ENCODE peak calls at places on chromosomes 2 and 18, in ten cellular contexts. R is breast epithelium, K is astrocyte of the spinal cord, M is fibroblast of lung, L is thyroid gland, E is GM12878, S is NB4, A is HCT116, V is H1, C is sigmoid colon. T is an unnamed sample.

GRCh38 chr2:226835420-226835795 is 446 bp upstream of the RHBDD1 start:
- DNase-seq in R (peak), K (no peak), M (no peak), L (no peak), E (no peak), S (no peak), A (no peak), V (peak), C (peak), T (peak)

GRCh38 chr2:85191157-85191556 is 58.0 kb downstream of the TCF7L1 start:
- DNase-seq in R (no peak), K (no peak), M (no peak), L (no peak), E (no peak), S (no peak), A (no peak), V (no peak), C (no peak), T (no peak)

GRCh38 chr2:143581989-143582719 is 452.9 kb downstream of the ARHGAP15 start:
- DNase-seq in R (no peak), K (no peak), M (peak), L (no peak), E (no peak), S (no peak), A (no peak), V (no peak), C (no peak), T (no peak)

GRCh38 chr2:152380261-152381055 is 45.5 kb downstream of the FMNL2 start:
- DNase-seq in R (no peak), K (no peak), M (no peak), L (no peak), E (no peak), S (no peak), A (no peak), V (no peak), C (no peak), T (no peak)

GRCh38 chr2:20444113-20444992 is 2.5 kb upstream of the RHOB start:
- DNase-seq in R (no peak), K (peak), M (peak), L (peak), E (no peak), S (no peak), A (no peak), V (no peak), C (peak), T (no peak)

GRCh38 chr18:48928787-48929186 is 22.0 kb downstream of the SMAD7 start:
- DNase-seq in R (no peak), K (peak), M (peak), L (peak), E (peak), S (peak), A (no peak), V (no peak), C (no peak), T (no peak)

GRCh38 chr18:33923980-33924379 is 300.7 kb downstream of the NOL4 start:
- DNase-seq in R (no peak), K (no peak), M (no peak), L (no peak), E (no peak), S (no peak), A (no peak), V (no peak), C (no peak), T (no peak)

GRCh38 chr2:134198006-134198634 is 55.8 kb upstream of the MGAT5 start:
- DNase-seq in R (no peak), K (no peak), M (no peak), L (no peak), E (no peak), S (no peak), A (no peak), V (no peak), C (no peak), T (no peak)

GRCh38 chr2:105437708-105438103 is 38.9 kb upstream of the FHL2 start:
- DNase-seq in R (no peak), K (peak), M (peak), L (no peak), E (no peak), S (no peak), A (no peak), V (no peak), C (no peak), T (no peak)

GRCh38 chr2:190718652-190719526 is 70.0 kb downstream of the NAB1 start:
- DNase-seq in R (peak), K (peak), M (no peak), L (peak), E (peak), S (peak), A (peak), V (no peak), C (no peak), T (peak)

GRCh38 chr18:77103181-77103875 is 29.3 kb downstream of the MBP start:
- DNase-seq in R (no peak), K (no peak), M (peak), L (no peak), E (no peak), S (no peak), A (no peak), V (no peak), C (no peak), T (no peak)

GRCh38 chr2:181683518-181684453 is 3.5 kb upstream of the NEUROD1 start:
- DNase-seq in R (no peak), K (no peak), M (no peak), L (no peak), E (no peak), S (peak), A (peak), V (peak), C (peak), T (peak)

GRCh38 chr2:85795331-85796045 is 41.7 kb downstream of the ATOH8 start:
- DNase-seq in R (no peak), K (no peak), M (no peak), L (no peak), E (no peak), S (no peak), A (no peak), V (no peak), C (peak), T (no peak)

GRCh38 chr2:239093956-239094355 is 246.1 kb downstream of the TWIST2 start:
- DNase-seq in R (no peak), K (no peak), M (no peak), L (no peak), E (no peak), S (no peak), A (no peak), V (no peak), C (no peak), T (no peak)

GRCh38 chr2:17557596-17557995 is 17.1 kb downstream of the VSNL1 start:
- DNase-seq in R (no peak), K (no peak), M (no peak), L (no peak), E (no peak), S (no peak), A (no peak), V (no peak), C (no peak), T (no peak)

GRCh38 chr2:241009601-241010530 is 11.4 kb downstream of the SNED1 start:
- DNase-seq in R (peak), K (peak), M (peak), L (peak), E (no peak), S (peak), A (no peak), V (peak), C (peak), T (peak)

GRCh38 chr2:102743259-102743658 is 18.6 kb upstream of the TMEM182 start:
- DNase-seq in R (no peak), K (no peak), M (no peak), L (no peak), E (no peak), S (no peak), A (no peak), V (no peak), C (no peak), T (no peak)
- TF ChIP-seq CTCF in R (no peak), K (no peak), M (no peak), L (no peak), E (no peak), S (no peak), A (no peak), V (no peak), C (no peak), T (no peak)

DNA sequence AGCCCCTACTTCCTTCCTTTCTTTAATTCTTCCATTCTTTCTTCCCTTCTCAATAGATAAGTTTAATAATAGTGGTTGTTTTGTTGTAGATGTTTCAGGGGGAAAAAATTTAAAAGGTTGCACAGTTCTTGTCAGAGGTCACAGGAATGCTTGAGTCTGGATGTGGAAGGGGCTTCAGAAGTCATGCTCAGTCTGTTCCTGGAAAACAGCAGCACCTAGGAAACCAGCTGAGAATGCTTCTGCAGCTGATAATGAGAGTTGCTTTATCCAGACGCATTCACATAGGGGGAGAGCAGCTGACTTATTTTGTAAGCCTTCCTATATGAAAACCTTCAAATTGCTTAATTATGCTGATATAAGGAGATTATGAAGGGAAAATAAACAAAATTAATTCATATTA is 235.4 kb downstream of the GULP1 start:
- DNase-seq in R (no peak), K (peak), M (peak), L (no peak), E (no peak), S (no peak), A (no peak), V (no peak), C (no peak), T (no peak)
- TF ChIP-seq CTCF in R (no peak), K (no peak), M (no peak), L (no peak), E (no peak), S (no peak), A (no peak), V (no peak), C (no peak), T (no peak)

GRCh38 chr2:37232131-37232933 is 874 bp downstream of the NDUFAF7 start:
- DNase-seq in R (no peak), K (peak), M (peak), L (no peak), E (no peak), S (peak), A (no peak), V (no peak), C (peak), T (peak)

GRCh38 chr2:37228788-37229187 is 2.6 kb downstream of the CEBPZ start:
- DNase-seq in R (no peak), K (no peak), M (no peak), L (no peak), E (no peak), S (no peak), A (no peak), V (no peak), C (no peak), T (no peak)

GRCh38 chr2:37230581-37230980 is 815 bp downstream of the CEBPZ start:
- DNase-seq in R (no peak), K (no peak), M (no peak), L (no peak), E (no peak), S (peak), A (no peak), V (no peak), C (no peak), T (peak)

GRCh38 chr2:37226863-37227262 is 4.5 kb downstream of the CEBPZ start:
- DNase-seq in R (no peak), K (no peak), M (no peak), L (no peak), E (no peak), S (no peak), A (no peak), V (no peak), C (no peak), T (no peak)

GRCh38 chr2:37231251-37232130 is at the start of the genes CEBPZ and NDUFAF7:
- DNase-seq in R (peak), K (peak), M (peak), L (peak), E (peak), S (peak), A (peak), V (peak), C (peak), T (peak)
- TF ChIP-seq CTCF in R (no peak), K (no peak), M (no peak), L (no peak), E (no peak), S (no peak), A (no peak), V (no peak), C (no peak), T (no peak)

DNA sequence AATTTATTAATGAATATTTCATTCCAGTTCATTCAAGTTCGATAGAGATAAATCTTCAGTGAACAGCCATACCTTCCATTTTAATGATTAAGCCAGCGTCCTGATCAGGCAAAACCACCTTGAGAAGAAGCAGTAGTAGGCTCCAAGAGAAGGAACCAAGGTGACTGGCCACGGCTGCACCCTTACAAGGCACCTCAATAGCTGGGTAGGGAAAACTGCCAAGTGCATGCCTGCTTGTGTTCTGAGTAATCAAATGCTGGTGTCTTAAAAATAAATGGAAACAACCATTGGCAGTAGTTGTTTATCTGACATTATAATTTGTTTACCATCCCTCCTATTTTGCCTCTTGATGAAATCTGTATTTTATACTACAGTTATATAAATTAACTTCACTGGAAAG is 10.0 kb upstream of the FEZ2 start:
- DNase-seq in R (no peak), K (no peak), M (no peak), L (no peak), E (no peak), S (no peak), A (no peak), V (no peak), C (no peak), T (no peak)
- TF ChIP-seq CTCF in R (no peak), K (no peak), M (no peak), L (no peak), E (no peak), S (no peak), A (no peak), V (no peak), C (no peak), T (no peak)

GRCh38 chr2:132664096-132664495 is 5.9 kb downstream of the LYPD1 start:
- DNase-seq in R (no peak), K (peak), M (no peak), L (no peak), E (no peak), S (no peak), A (no peak), V (no peak), C (no peak), T (no peak)

GRCh38 chr2:132668189-132668833 is 1.7 kb downstream of the LYPD1 start:
- DNase-seq in R (no peak), K (peak), M (no peak), L (no peak), E (no peak), S (no peak), A (no peak), V (peak), C (no peak), T (peak)

GRCh38 chr2:132662742-132663141 is 7.3 kb downstream of the LYPD1 start:
- DNase-seq in R (no peak), K (peak), M (peak), L (no peak), E (no peak), S (no peak), A (no peak), V (no peak), C (no peak), T (peak)

GRCh38 chr2:132667716-132668115 is 2.3 kb downstream of the LYPD1 start:
- DNase-seq in R (no peak), K (peak), M (no peak), L (no peak), E (no peak), S (no peak), A (no peak), V (no peak), C (no peak), T (no peak)

DNA sequence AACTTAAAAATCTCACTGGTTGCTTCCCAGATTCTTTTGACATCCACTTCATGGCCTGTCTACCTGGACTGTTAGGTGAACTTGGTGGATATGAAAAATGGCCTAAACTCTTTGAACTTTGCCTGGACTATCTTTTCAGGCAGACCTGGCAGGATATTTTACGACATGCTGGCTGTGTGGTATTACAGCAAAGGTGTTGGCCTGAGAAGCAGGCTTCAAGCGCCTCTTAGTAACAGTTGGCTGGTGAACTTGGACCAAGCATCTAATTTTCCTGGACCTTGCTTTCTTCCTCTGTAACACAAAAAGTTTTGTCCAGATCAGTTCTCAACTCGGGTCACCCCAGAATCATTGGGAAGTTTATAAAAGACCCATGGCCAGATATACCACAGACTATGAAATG is 4.6 kb downstream of the LYPD1 start:
- DNase-seq in R (no peak), K (no peak), M (no peak), L (peak), E (no peak), S (no peak), A (no peak), V (no peak), C (no peak), T (no peak)
- TF ChIP-seq CTCF in R (no peak), K (no peak), M (no peak), L (no peak), E (no peak), S (no peak), A (no peak), V (no peak), C (no peak), T (no peak)

DNA sequence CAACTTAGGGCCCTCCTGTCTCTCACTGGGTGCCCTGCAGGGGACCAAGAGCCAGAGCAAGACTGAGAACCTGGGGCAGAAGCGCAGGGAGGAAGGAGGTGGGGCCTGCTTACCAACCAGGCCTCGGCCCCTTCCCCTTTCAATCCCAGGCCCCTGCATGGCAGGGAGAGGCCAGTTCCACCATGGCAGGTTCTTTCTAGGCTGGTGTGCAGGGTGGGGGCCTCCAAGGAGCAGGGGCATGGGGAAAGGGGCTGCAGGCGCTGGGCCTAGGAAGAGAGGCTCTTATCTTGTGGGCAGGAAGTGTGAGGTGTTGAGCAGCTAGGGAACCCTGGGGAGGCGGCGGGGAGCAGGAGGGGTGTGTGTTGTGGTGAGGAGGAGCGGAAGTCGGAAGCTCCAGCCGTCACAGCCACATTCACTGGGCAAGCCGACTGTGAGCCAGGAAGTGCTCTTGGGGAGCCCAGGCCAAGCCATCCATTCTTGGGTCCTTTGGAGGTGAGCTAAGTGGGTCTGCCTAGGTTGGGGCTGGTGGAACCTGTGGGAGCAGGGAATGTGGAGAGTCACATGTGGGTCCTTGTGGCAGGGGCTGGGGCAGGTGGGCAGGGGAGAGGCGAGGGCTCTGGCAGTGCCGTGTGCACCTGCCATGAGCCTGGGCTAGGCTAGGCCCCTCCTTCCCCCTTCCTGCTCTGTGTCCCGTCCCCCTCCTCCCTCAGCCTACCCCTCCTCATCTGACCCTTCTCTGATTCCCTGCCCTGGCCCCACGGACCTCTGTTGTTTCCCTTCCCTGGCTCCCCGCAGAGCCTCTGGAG is at the start of gene PSD4:
- DNase-seq in R (peak), K (no peak), M (no peak), L (peak), E (peak), S (peak), A (no peak), V (no peak), C (no peak), T (no peak)
- TF ChIP-seq CTCF in R (no peak), K (no peak), M (no peak), L (no peak), E (peak), S (no peak), A (no peak), V (no peak), C (no peak), T (no peak)

T was measured in nephron progenitor cell.